ENCODE peak calls at places on chromosome 22, in five cellular contexts. H is progenitor cell of endocrine pancreas, Z is pancreas, Y is kidney epithelial cell, L is neural crest cell. Q is an unnamed sample.

GRCh38 chr22:28978863-28979799 is 82.5 kb downstream of the C22orf31 start:
- DNase-seq in Y (no peak), Z (no peak), H (no peak), L (no peak), Q (no peak)

GRCh38 chr22:26669060-26669481 is 11.7 kb downstream of the MIAT start:
- DNase-seq in H (no peak), Z (peak), L (peak), Y (no peak), Q (no peak)

GRCh38 chr22:22683668-22684361 is 39.4 kb downstream of the GGTLC2 start:
- DNase-seq in Y (no peak), L (no peak), Z (no peak), H (no peak), Q (no peak)

GRCh38 chr22:33565580-33565995 is 354.7 kb downstream of the LARGE1 start:
- DNase-seq in Z (no peak), Y (no peak), H (no peak), L (no peak), Q (no peak)

GRCh38 chr22:36374603-36375024 is 13.2 kb downstream of the MYH9 start:
- DNase-seq in Z (no peak), H (no peak), Y (peak), L (no peak), Q (no peak)

GRCh38 chr22:39456262-39457046 is at the start of gene MGAT3:
- DNase-seq in Y (no peak), H (no peak), L (no peak), Z (no peak), Q (no peak)

GRCh38 chr22:19643448-19644313 is 70.6 kb upstream of the SEPTIN5 start:
- DNase-seq in Z (no peak), H (no peak), Y (no peak), L (no peak), Q (no peak)

GRCh38 chr22:38796262-38796957 is 2.5 kb upstream of the DNAL4 start:
- DNase-seq in H (no peak), Y (no peak), L (no peak), Z (no peak), Q (no peak)

GRCh38 chr22:45262931-45263789 is 21.6 kb upstream of the UPK3A start:
- DNase-seq in Z (no peak), L (no peak), Y (no peak), H (no peak), Q (peak)

GRCh38 chr22:34294986-34295385 is 374.7 kb upstream of the LARGE1 start:
- DNase-seq in Z (no peak), L (no peak), H (no peak), Y (no peak), Q (no peak)

GRCh38 chr22:46678003-46678657 is 57.9 kb downstream of the GRAMD4 start:
- DNase-seq in L (no peak), Z (no peak), Y (no peak), H (no peak), Q (no peak)

GRCh38 chr22:46679711-46680269 is 58.3 kb downstream of the CERK start:
- DNase-seq in Z (no peak), Y (no peak), L (no peak), H (no peak), Q (no peak)

GRCh38 chr22:46682011-46682731 is 55.9 kb downstream of the CERK start:
- DNase-seq in H (no peak), Z (no peak), L (no peak), Y (no peak), Q (no peak)

GRCh38 chr22:46678785-46679700 is 58.9 kb downstream of the GRAMD4 start:
- DNase-seq in L (no peak), H (no peak), Z (no peak), Y (no peak), Q (no peak)

GRCh38 chr22:46681010-46681409 is 57.0 kb downstream of the CERK start:
- DNase-seq in Y (no peak), Z (no peak), L (no peak), H (no peak), Q (no peak)
- TF ChIP-seq CTCF in Y (peak), Z (peak), L (no peak), H (no peak), Q (no peak)

GRCh38 chr22:46360891-46361290 is 25.4 kb downstream of the TRMU start:
- DNase-seq in L (no peak), H (no peak), Z (no peak), Y (no peak), Q (no peak)
- TF ChIP-seq CTCF in L (no peak), H (no peak), Z (no peak), Y (no peak), Q (no peak)

GRCh38 chr22:37396488-37397084 is 30.7 kb downstream of the ELFN2 start:
- DNase-seq in Y (no peak), L (no peak), H (no peak), Z (no peak), Q (no peak)
- TF ChIP-seq CTCF in Y (no peak), L (no peak), H (no peak), Z (no peak), Q (no peak)

DNA sequence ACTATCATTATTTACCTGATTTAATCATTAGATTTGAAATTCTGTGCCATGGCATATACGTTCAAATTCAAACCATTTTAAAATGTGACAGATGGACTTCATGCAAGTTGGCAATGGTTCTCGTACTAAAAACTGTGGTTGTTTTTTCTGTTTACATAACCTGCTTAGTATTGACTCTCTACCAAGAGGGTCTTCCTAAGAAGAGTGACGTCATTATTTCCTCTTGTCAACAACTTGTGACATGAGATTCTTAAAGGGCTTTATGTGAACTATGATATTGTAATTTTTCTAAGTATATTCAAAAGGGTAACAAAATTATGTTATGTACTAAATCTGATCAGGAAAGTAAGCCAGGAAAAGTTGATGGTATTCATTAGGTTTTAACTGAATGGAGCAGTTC is 86.9 kb downstream of the GRK3 start:
- DNase-seq in H (no peak), Y (no peak), Z (no peak), L (no peak), Q (no peak)
- TF ChIP-seq CTCF in H (no peak), Y (no peak), Z (no peak), L (no peak), Q (no peak)

GRCh38 chr22:41528938-41529561 is 15.2 kb downstream of the POLR3H start:
- DNase-seq in L (no peak), Z (no peak), Y (no peak), H (no peak), Q (no peak)

GRCh38 chr22:41525450-41526225 is 18.6 kb downstream of the POLR3H start:
- DNase-seq in Z (no peak), Y (no peak), H (no peak), L (no peak), Q (no peak)

GRCh38 chr22:41528132-41528766 is 16.0 kb downstream of the POLR3H start:
- DNase-seq in H (no peak), Y (no peak), Z (no peak), L (no peak), Q (no peak)

GRCh38 chr22:41526226-41526531 is 18.1 kb downstream of the POLR3H start:
- DNase-seq in Y (no peak), L (no peak), H (no peak), Z (no peak), Q (no peak)

GRCh38 chr22:41526802-41527799 is 17.2 kb downstream of the POLR3H start:
- DNase-seq in Z (peak), H (no peak), L (peak), Y (no peak), Q (peak)
- TF ChIP-seq CTCF in Z (peak), H (peak), L (peak), Y (peak), Q (no peak)

GRCh38 chr22:43829448-43829821 is 17.3 kb upstream of the EFCAB6 start:
- DNase-seq in L (no peak), Z (no peak), Y (no peak), H (no peak), Q (no peak)

GRCh38 chr22:43827926-43828710 is 16.0 kb upstream of the EFCAB6 start:
- DNase-seq in Y (no peak), L (no peak), H (no peak), Z (no peak), Q (peak)

GRCh38 chr22:43827336-43827735 is 15.2 kb upstream of the EFCAB6 start:
- DNase-seq in H (no peak), L (no peak), Y (no peak), Z (no peak), Q (no peak)

GRCh38 chr22:43829904-43830851 is 18.1 kb upstream of the EFCAB6 start:
- DNase-seq in Y (no peak), Z (no peak), H (no peak), L (no peak), Q (no peak)

GRCh38 chr22:43828711-43829447 is 16.8 kb upstream of the EFCAB6 start:
- DNase-seq in L (no peak), Y (no peak), Z (no peak), H (no peak), Q (no peak)
- TF ChIP-seq CTCF in L (no peak), Y (no peak), Z (no peak), H (no peak), Q (no peak)

Q was measured in activated B cell treated with CpG ODN at 0.5 μM for 24 hours.